ENCODE peak calls at places on chromosomes 5 and 9, in six cellular contexts. P is HTR-8/SVneo; G is activated CD4-positive, alpha-beta T cell treated with anti-CD3 and anti-CD28 coated beads for 4 hours; A is mucosa of gallbladder; Y is HEK293T; Z is IMR-90. R is an unnamed sample.
A peak's percentile ranks its signal among the peaks of the same experiment; 100 is the strongest.

GRCh38 chr5:150142189-150142788 is 13.4 kb downstream of the PDGFRB start:
- DNase-seq in P (no peak), Z (peak; percentile 22), A (no peak), G (no peak), Y (no peak), R (no peak)

GRCh38 chr9:29203216-29203930 is 1630.1 kb upstream of the C9orf72 start:
- DNase-seq in Z (no peak), Y (no peak), A (no peak), G (no peak), P (no peak), R (peak; percentile 20)

GRCh38 chr5:179264641-179265528 is 80.4 kb downstream of the ADAMTS2 start:
- DNase-seq in Z (no peak), G (no peak), A (no peak), P (no peak), Y (no peak), R (no peak)

GRCh38 chr9:26261503-26262330 is 583.5 kb upstream of the TUSC1 start:
- DNase-seq in Y (no peak), A (no peak), Z (peak; percentile 87), P (no peak), G (no peak), R (peak; percentile 42)

GRCh38 chr5:172691886-172692285 is 50.8 kb downstream of the NEURL1B start:
- DNase-seq in Y (peak; percentile 40), P (no peak), A (no peak), Z (no peak), G (no peak), R (no peak)

GRCh38 chr9:23663536-23663935 is 162.5 kb downstream of the ELAVL2 start:
- DNase-seq in G (no peak), Y (no peak), Z (no peak), P (no peak), A (no peak), R (no peak)

GRCh38 chr9:132985063-132985350 is 6.5 kb downstream of the GFI1B start:
- DNase-seq in Z (no peak), Y (no peak), A (no peak), G (no peak), P (no peak), R (no peak)

GRCh38 chr5:170169996-170170395 is 62.8 kb upstream of the C5orf58 start:
- DNase-seq in A (no peak), P (no peak), G (no peak), Y (no peak), Z (no peak), R (no peak)

GRCh38 chr5:96256795-96257470 is 176.1 kb downstream of the PCSK1 start:
- DNase-seq in A (no peak), G (no peak), P (peak; percentile 10), Y (peak; percentile 11), Z (peak; percentile 96), R (peak; percentile 66)

GRCh38 chr5:136042665-136043121 is 13.9 kb downstream of the TGFBI start:
- DNase-seq in Z (no peak), A (no peak), P (no peak), G (no peak), Y (no peak), R (peak; percentile 43)

GRCh38 chr9:132538071-132538470 is 44.3 kb upstream of the BARHL1 start:
- DNase-seq in G (no peak), A (peak; percentile 77), Z (no peak), Y (no peak), P (no peak), R (no peak)

GRCh38 chr9:27352457-27353188 is 55.7 kb upstream of the EQTN start:
- DNase-seq in A (peak; percentile 19), G (no peak), Z (no peak), Y (no peak), P (no peak), R (no peak)

GRCh38 chr5:115098041-115098702 is 71.5 kb downstream of the TRIM36 start:
- DNase-seq in Y (peak; percentile 57), Z (peak; percentile 60), A (no peak), G (peak; percentile 4), P (peak; percentile 58), R (peak; percentile 14)

GRCh38 chr5:180070726-180071417 is 687 bp downstream of the RNF130 start:
- DNase-seq in Z (peak; percentile 55), A (peak; percentile 36), Y (peak; percentile 52), P (no peak), G (peak; percentile 9), R (no peak)

GRCh38 chr9:28212979-28213378 is 639.7 kb upstream of the C9orf72 start:
- DNase-seq in Z (peak; percentile 56), P (peak; percentile 8), Y (no peak), A (no peak), G (no peak), R (peak; percentile 64)

GRCh38 chr5:88675758-88676636 is 207.0 kb downstream of the MEF2C start:
- DNase-seq in Z (peak; percentile 58), A (no peak), P (no peak), Y (peak; percentile 68), G (no peak), R (no peak)

GRCh38 chr5:7364226-7364875 is 31.6 kb upstream of the ADCY2 start:
- DNase-seq in Z (no peak), G (no peak), P (no peak), A (no peak), Y (no peak), R (no peak)

GRCh38 chr9:92978345-92978875 is 31.1 kb downstream of the FGD3 start:
- DNase-seq in Z (no peak), G (no peak), A (no peak), Y (no peak), P (no peak), R (no peak)

GRCh38 chr9:122219856-122220672 is 8.7 kb downstream of the LHX6 start:
- DNase-seq in P (no peak), A (no peak), Z (no peak), G (no peak), Y (no peak), R (no peak)

GRCh38 chr5:105953616-105954015 is 1717.1 kb downstream of the EFNA5 start:
- DNase-seq in P (no peak), G (no peak), Z (no peak), A (no peak), Y (no peak), R (no peak)

GRCh38 chr9:137689745-137690529 is 71.1 kb downstream of the EHMT1 start:
- DNase-seq in G (no peak), Y (no peak), P (no peak), A (no peak), Z (peak; percentile 76), R (peak; percentile 76)

GRCh38 chr5:53038196-53038847 is 49.2 kb downstream of the ITGA2 start:
- DNase-seq in A (no peak), G (no peak), Y (no peak), Z (no peak), P (no peak), R (no peak)

GRCh38 chr5:143101740-143102386 is 301.6 kb downstream of the NR3C1 start:
- DNase-seq in Y (no peak), A (no peak), P (no peak), G (no peak), Z (no peak), R (no peak)

GRCh38 chr5:142861011-142861410 is 90.8 kb downstream of the ARHGAP26 start:
- DNase-seq in Z (no peak), Y (no peak), P (no peak), A (no peak), G (no peak), R (no peak)

GRCh38 chr5:34834794-34835089 is 4.2 kb upstream of the TTC23L start:
- DNase-seq in A (no peak), P (no peak), Y (no peak), Z (no peak), G (no peak), R (no peak)

GRCh38 chr5:153463806-153464205 is 26.7 kb upstream of the GRIA1 start:
- DNase-seq in Z (peak; percentile 68), P (peak; percentile 13), Y (no peak), G (no peak), A (no peak), R (peak; percentile 88)

GRCh38 chr5:146516151-146516475 is at the start of gene GPR151:
- DNase-seq in Y (no peak), A (no peak), Z (peak; percentile 9), P (no peak), G (no peak), R (no peak)

GRCh38 chr5:125408582-125409069 is 662.2 kb upstream of the ZNF608 start:
- DNase-seq in Y (peak; percentile 39), P (peak; percentile 57), A (no peak), G (no peak), Z (peak; percentile 88), R (peak; percentile 88)

GRCh38 chr5:95110112-95110511 is 174.8 kb downstream of the MCTP1 start:
- DNase-seq in G (no peak), P (no peak), Z (no peak), Y (no peak), A (no peak), R (no peak)

GRCh38 chr9:2718698-2719033 is 1.4 kb downstream of the KCNV2 start:
- DNase-seq in Z (no peak), G (no peak), A (no peak), Y (no peak), P (no peak), R (no peak)

GRCh38 chr5:90807483-90807882 is 248.9 kb downstream of the ADGRV1 start:
- DNase-seq in Y (no peak), P (no peak), Z (no peak), G (no peak), A (no peak), R (no peak)

GRCh38 chr5:88669314-88669713 is 213.7 kb downstream of the MEF2C start:
- DNase-seq in Y (no peak), P (no peak), A (no peak), G (no peak), Z (no peak), R (no peak)

GRCh38 chr5:179196420-179197079 is 136.4 kb downstream of the ZNF354C start:
- DNase-seq in Z (no peak), G (no peak), P (no peak), A (no peak), Y (no peak), R (no peak)

GRCh38 chr5:65076251-65076869 is 307.6 kb downstream of the CWC27 start:
- DNase-seq in G (peak; percentile 72), A (peak; percentile 51), Z (peak; percentile 54), P (peak; percentile 49), Y (peak; percentile 59), R (peak; percentile 49)

GRCh38 chr5:147040856-147041255 is 162.3 kb upstream of the PPP2R2B start:
- DNase-seq in A (no peak), P (no peak), G (no peak), Y (no peak), Z (no peak), R (no peak)

GRCh38 chr5:3006526-3006925 is 255.0 kb upstream of the IRX2 start:
- DNase-seq in Z (no peak), Y (no peak), A (no peak), P (no peak), G (no peak), R (no peak)

GRCh38 chr5:139210585-139210984 is 12.4 kb upstream of the SIL1 start:
- DNase-seq in Z (no peak), P (no peak), Y (no peak), G (no peak), A (no peak), R (no peak)

R was measured in skeletal muscle cell.